ENCODE peak calls at places on chromosome 14, in seven cellular contexts. D is omental fat pad; P is GM12892; N is stimulated activated CD4-positive, alpha-beta T cell treated with anti-CD3 and anti-CD28 coated beads, Interleukin-2, amount 100 ng/mL, for 24 hours; M is Karpas-422; X is RPMI8226; H is NAMALWA. A is an unnamed sample.

GRCh38 chr14:85565862-85566296 is 35.9 kb downstream of the FLRT2 start:
- DNase-seq in D (no peak), P (no peak), N (no peak), M (no peak), X (no peak), H (no peak), A (peak)

GRCh38 chr14:73977896-73978295 is 27.8 kb downstream of the COQ6 start:
- DNase-seq in D (no peak), P (no peak), N (no peak), M (no peak), X (no peak), H (no peak), A (peak)

GRCh38 chr14:51860836-51861583 is 598 bp downstream of the GNG2 start:
- DNase-seq in D (no peak), P (no peak), N (no peak), M (peak), X (no peak), H (no peak), A (peak)

GRCh38 chr14:34052658-34053014 is 101.8 kb upstream of the EGLN3 start:
- DNase-seq in D (no peak), P (no peak), N (no peak), M (no peak), X (no peak), H (no peak), A (peak)

GRCh38 chr14:23306412-23307145 is at the start of gene BCL2L2:
- DNase-seq in D (peak), P (peak), N (no peak), M (peak), X (peak), H (no peak), A (peak)

GRCh38 chr14:32468955-32469354 is 139.9 kb downstream of the AKAP6 start:
- DNase-seq in D (no peak), P (no peak), N (no peak), M (no peak), X (no peak), H (no peak), A (peak)

GRCh38 chr14:91177797-91178147 is 63.9 kb downstream of the DGLUCY start:
- DNase-seq in D (no peak), P (no peak), N (no peak), M (no peak), X (no peak), H (no peak), A (no peak)

GRCh38 chr14:26984318-26985177 is 386.7 kb upstream of the NOVA1 start:
- DNase-seq in D (peak), P (no peak), N (peak), M (peak), X (peak), H (peak), A (peak)

GRCh38 chr14:36619131-36619530 is 36.7 kb upstream of the NKX2-8 start:
- DNase-seq in D (no peak), P (no peak), N (no peak), M (no peak), X (no peak), H (no peak), A (peak)

GRCh38 chr14:90717916-90718315 is 98.3 kb downstream of the TTC7B start:
- DNase-seq in D (no peak), P (no peak), N (no peak), M (no peak), X (no peak), H (no peak), A (no peak)

GRCh38 chr14:34496007-34496678 is 34.1 kb upstream of the SPTSSA start:
- DNase-seq in D (no peak), P (no peak), N (no peak), M (no peak), X (no peak), H (no peak), A (no peak)

GRCh38 chr14:104443391-104444158 is 136.0 kb upstream of the C14orf180 start:
- DNase-seq in D (peak), P (no peak), N (no peak), M (peak), X (no peak), H (peak), A (no peak)

GRCh38 chr14:96598332-96598928 is 96.2 kb downstream of the PAPOLA start:
- DNase-seq in D (no peak), P (no peak), N (no peak), M (no peak), X (no peak), H (no peak), A (no peak)

GRCh38 chr14:102155150-102155549 is 15.5 kb downstream of the WDR20 start:
- DNase-seq in D (no peak), P (no peak), N (no peak), M (no peak), X (no peak), H (no peak), A (no peak)

GRCh38 chr14:23602181-23603095 is 23.8 kb upstream of the JPH4 start:
- DNase-seq in D (no peak), P (no peak), N (no peak), M (no peak), X (no peak), H (no peak), A (no peak)

GRCh38 chr14:88437659-88438058 is 52.2 kb downstream of the SPATA7 start:
- DNase-seq in D (no peak), P (no peak), N (no peak), M (no peak), X (no peak), H (no peak), A (peak)

GRCh38 chr14:69298131-69299071 is 38.4 kb downstream of the GALNT16 start:
- DNase-seq in D (no peak), P (no peak), N (no peak), M (no peak), X (no peak), H (no peak), A (no peak)

GRCh38 chr14:97485172-97485571 is 688.0 kb downstream of the VRK1 start:
- DNase-seq in D (no peak), P (no peak), N (no peak), M (no peak), X (no peak), H (no peak), A (no peak)

GRCh38 chr14:51453869-51454268 is 197.8 kb upstream of the FRMD6 start:
- DNase-seq in D (no peak), P (no peak), N (no peak), M (no peak), X (no peak), H (no peak), A (no peak)

GRCh38 chr14:75803768-75804167 is 142.7 kb downstream of the TTLL5 start:
- DNase-seq in D (no peak), P (no peak), N (no peak), M (no peak), X (no peak), H (no peak), A (no peak)

GRCh38 chr14:89723930-89724915 is 230.3 kb downstream of the EFCAB11 start:
- DNase-seq in D (no peak), P (no peak), N (no peak), M (no peak), X (peak), H (no peak), A (no peak)

GRCh38 chr14:35403085-35403396 is 1.5 kb downstream of the NFKBIA start:
- DNase-seq in D (no peak), P (no peak), N (peak), M (no peak), X (peak), H (no peak), A (peak)

GRCh38 chr14:55092326-55092725 is 36.7 kb upstream of the LGALS3 start:
- DNase-seq in D (no peak), P (no peak), N (no peak), M (no peak), X (no peak), H (no peak), A (no peak)

GRCh38 chr14:31758941-31759340 is 197.7 kb downstream of the NUBPL start:
- DNase-seq in D (no peak), P (no peak), N (no peak), M (no peak), X (no peak), H (no peak), A (no peak)

GRCh38 chr14:61077946-61078738 is 97.1 kb downstream of the SLC38A6 start:
- DNase-seq in D (no peak), P (no peak), N (no peak), M (peak), X (no peak), H (no peak), A (peak)

GRCh38 chr14:95727084-95727700 is 13.3 kb upstream of the TCL1A start:
- DNase-seq in D (no peak), P (no peak), N (no peak), M (no peak), X (no peak), H (no peak), A (no peak)

GRCh38 chr14:99792551-99793212 is 531 bp upstream of the EML1 start:
- DNase-seq in D (no peak), P (no peak), N (no peak), M (no peak), X (no peak), H (no peak), A (no peak)

GRCh38 chr14:30193791-30194407 is 266.3 kb upstream of the PRKD1 start:
- DNase-seq in D (no peak), P (no peak), N (no peak), M (no peak), X (no peak), H (no peak), A (peak)

GRCh38 chr14:53542692-53543091 is 389.6 kb upstream of the DDHD1 start:
- DNase-seq in D (no peak), P (no peak), N (no peak), M (no peak), X (no peak), H (no peak), A (peak)

GRCh38 chr14:53692451-53693330 is 263.9 kb downstream of the BMP4 start:
- DNase-seq in D (no peak), P (no peak), N (no peak), M (no peak), X (no peak), H (no peak), A (no peak)

GRCh38 chr14:99817331-99817730 is 24.1 kb downstream of the EML1 start:
- DNase-seq in D (no peak), P (no peak), N (no peak), M (no peak), X (no peak), H (no peak), A (no peak)

GRCh38 chr14:95700221-95700976 is 13.5 kb downstream of the TCL1A start:
- DNase-seq in D (no peak), P (no peak), N (no peak), M (no peak), X (no peak), H (peak), A (no peak)

GRCh38 chr14:69694730-69695663 is 71.9 kb upstream of the SRSF5 start:
- DNase-seq in D (no peak), P (no peak), N (no peak), M (peak), X (peak), H (no peak), A (no peak)

GRCh38 chr14:75610839-75611238 is 32.4 kb downstream of the FLVCR2 start:
- DNase-seq in D (no peak), P (no peak), N (no peak), M (no peak), X (no peak), H (no peak), A (no peak)

A was measured in PC-3.